ENCODE peak calls at places on chromosomes 16 and 17, in eight cellular contexts. Y, R, C, K, F, T, E and L are unnamed samples.
A peak's percentile ranks its signal among the peaks of the same experiment; 100 is the strongest.

GRCh38 chr17:27609606-27610303 is 21.2 kb upstream of the LGALS9 start:
- DNase-seq in R (peak; percentile 72), T (no peak), E (no peak), K (peak; percentile 8), F (peak; percentile 53), C (peak; percentile 73), Y (peak; percentile 63), L (no peak)

GRCh38 chr16:68665501-68665900 is 20.4 kb downstream of the CDH3 start:
- DNase-seq in T (no peak), F (no peak), E (no peak), C (no peak), K (no peak), Y (no peak), R (no peak), L (no peak)

GRCh38 chr17:21318439-21318838 is 33.9 kb downstream of the MAP2K3 start:
- DNase-seq in K (no peak), Y (no peak), F (peak; percentile 15), T (no peak), C (no peak), E (no peak), R (no peak), L (no peak)

GRCh38 chr17:27049104-27049784 is 244.7 kb upstream of the WSB1 start:
- DNase-seq in C (no peak), E (peak; percentile 48), R (no peak), Y (no peak), K (no peak), F (no peak), T (no peak), L (no peak)

GRCh38 chr17:66431910-66432309 is 129.5 kb downstream of the PRKCA start:
- DNase-seq in C (peak; percentile 87), K (peak; percentile 73), T (no peak), R (peak; percentile 84), F (no peak), E (no peak), Y (no peak), L (no peak)

GRCh38 chr16:17358846-17359245 is 111.9 kb downstream of the XYLT1 start:
- DNase-seq in R (peak; percentile 7), K (no peak), F (no peak), Y (no peak), E (no peak), T (no peak), C (peak; percentile 31), L (no peak)

GRCh38 chr17:81176656-81177055 is 10.6 kb upstream of the AATK start:
- DNase-seq in Y (no peak), K (no peak), E (no peak), R (no peak), C (no peak), F (no peak), T (no peak), L (no peak)

GRCh38 chr16:27767971-27768591 is 218.1 kb downstream of the KATNIP start:
- DNase-seq in E (no peak), Y (no peak), K (no peak), C (no peak), R (no peak), F (no peak), T (no peak), L (peak; percentile 39)

GRCh38 chr16:48636521-48636920 is 26.5 kb upstream of the N4BP1 start:
- DNase-seq in K (no peak), T (no peak), Y (no peak), C (no peak), R (no peak), E (no peak), F (no peak), L (no peak)

GRCh38 chr16:14111713-14112538 is 40.8 kb downstream of the MRTFB start:
- DNase-seq in K (no peak), R (peak; percentile 47), Y (peak; percentile 59), C (no peak), F (no peak), T (peak; percentile 5), E (no peak), L (no peak)

GRCh38 chr16:67632415-67633172 is 12.3 kb upstream of the CARMIL2 start:
- DNase-seq in R (peak; percentile 90), F (no peak), E (no peak), C (no peak), T (no peak), K (peak; percentile 69), Y (peak; percentile 69), L (no peak)

GRCh38 chr17:40582328-40582901 is 17.1 kb upstream of the CCR7 start:
- DNase-seq in K (no peak), E (no peak), R (no peak), C (no peak), F (no peak), Y (peak; percentile 75), T (peak; percentile 60), L (no peak)

GRCh38 chr16:85363427-85363826 is 249.7 kb upstream of the GSE1 start:
- DNase-seq in C (no peak), R (peak; percentile 36), K (no peak), Y (no peak), E (no peak), T (no peak), F (no peak), L (no peak)

GRCh38 chr17:74749262-74750038 is 1.0 kb downstream of the NHERF1 start:
- DNase-seq in T (no peak), E (no peak), K (no peak), R (no peak), Y (peak; percentile 67), F (no peak), C (peak; percentile 27), L (no peak)

GRCh38 chr17:57869599-57870282 is 19.9 kb upstream of the MRPS23 start:
- DNase-seq in R (peak; percentile 81), T (no peak), E (no peak), Y (no peak), C (peak; percentile 79), F (no peak), K (no peak), L (no peak)

GRCh38 chr17:2101448-2102257 is 46.8 kb downstream of the HIC1 start:
- DNase-seq in E (no peak), Y (peak; percentile 56), K (no peak), C (no peak), R (peak; percentile 39), F (no peak), T (peak; percentile 95), L (no peak)

GRCh38 chr16:57563487-57563750 is 21.0 kb downstream of the ADGRG5 start:
- DNase-seq in T (no peak), Y (no peak), K (no peak), R (no peak), E (no peak), C (peak; percentile 9), F (no peak), L (no peak)

GRCh38 chr16:84532855-84533486 is 28.5 kb upstream of the MEAK7 start:
- DNase-seq in E (no peak), C (no peak), K (no peak), T (no peak), Y (no peak), R (peak; percentile 89), F (no peak), L (no peak)

GRCh38 chr16:21075252-21075651 is 75.4 kb downstream of the DNAH3 start:
- DNase-seq in Y (no peak), R (no peak), K (no peak), T (no peak), F (no peak), E (no peak), C (no peak), L (no peak)

GRCh38 chr16:85522842-85523601 is 90.1 kb upstream of the GSE1 start:
- DNase-seq in C (peak; percentile 45), F (no peak), Y (no peak), R (peak; percentile 43), E (no peak), K (no peak), T (peak; percentile 31), L (peak; percentile 53)

GRCh38 chr16:12896562-12896961 is 4.8 kb upstream of the SHISA9 start:
- DNase-seq in R (no peak), K (peak; percentile 10), T (peak; percentile 38), E (no peak), F (peak; percentile 29), Y (no peak), C (no peak), L (peak; percentile 18)

GRCh38 chr17:55266051-55266957 is 1.5 kb downstream of the HLF start:
- DNase-seq in R (no peak), F (peak; percentile 32), T (no peak), Y (peak; percentile 46), C (no peak), E (no peak), K (peak; percentile 72), L (no peak)

GRCh38 chr17:77189148-77189547 is 48.4 kb downstream of the SEC14L1 start:
- DNase-seq in C (no peak), Y (no peak), T (no peak), F (no peak), R (no peak), K (no peak), E (no peak), L (no peak)

GRCh38 chr17:2364132-2365116 is 27.1 kb downstream of the SGSM2 start:
- DNase-seq in K (no peak), T (no peak), R (no peak), E (no peak), F (no peak), C (no peak), Y (peak; percentile 78), L (no peak)

GRCh38 chr17:42133461-42134041 is 10.9 kb downstream of the HSPB9 start:
- DNase-seq in C (no peak), E (no peak), F (no peak), T (peak; percentile 86), K (no peak), R (no peak), Y (no peak), L (peak; percentile 37)

GRCh38 chr16:3698941-3699340 is 18.4 kb downstream of the TRAP1 start:
- DNase-seq in F (no peak), R (no peak), T (no peak), C (no peak), K (no peak), E (no peak), Y (no peak), L (no peak)

GRCh38 chr17:12627177-12627629 is 38.5 kb upstream of the MYOCD start:
- DNase-seq in C (peak; percentile 71), E (peak; percentile 85), K (no peak), R (peak; percentile 98), T (peak; percentile 63), F (no peak), Y (no peak), L (no peak)

GRCh38 chr16:81524382-81524781 is 79.8 kb downstream of the CMIP start:
- DNase-seq in F (no peak), R (no peak), E (no peak), K (no peak), Y (no peak), C (no peak), T (no peak), L (no peak)

GRCh38 chr16:89040391-89040790 is 53.3 kb upstream of the ACSF3 start:
- DNase-seq in E (no peak), Y (peak; percentile 12), K (no peak), R (no peak), C (no peak), T (no peak), F (no peak), L (no peak)

GRCh38 chr16:89009343-89010209 is 32.6 kb upstream of the CBFA2T3 start:
- DNase-seq in F (peak; percentile 81), C (no peak), K (no peak), R (peak; percentile 21), E (no peak), Y (peak; percentile 26), T (no peak), L (no peak)

GRCh38 chr17:18996458-18996857 is 8.1 kb downstream of the FAM83G start:
- DNase-seq in C (no peak), K (no peak), T (no peak), F (no peak), Y (no peak), E (no peak), R (no peak), L (no peak)

GRCh38 chr16:75235721-75236193 is 15.7 kb downstream of the BCAR1 start:
- DNase-seq in E (no peak), K (no peak), Y (no peak), C (no peak), T (no peak), F (no peak), R (no peak), L (no peak)

GRCh38 chr17:80418589-80418988 is 3.6 kb downstream of the ENDOV start:
- DNase-seq in F (no peak), T (no peak), C (no peak), K (no peak), Y (no peak), E (no peak), R (no peak), L (no peak)

GRCh38 chr17:55348749-55349354 is 72.8 kb downstream of the MMD start:
- DNase-seq in K (peak; percentile 58), C (peak; percentile 72), T (peak; percentile 26), R (peak; percentile 74), E (peak; percentile 4), Y (peak; percentile 52), F (peak; percentile 59), L (peak; percentile 72)